ENCODE peak calls at places on chromosomes 5 and 9, in six cellular contexts. J is K562, N is A549, W is sigmoid colon, D is ovary, K is H1. A is an unnamed sample.

GRCh38 chr5:36885566-36886485 is 9.3 kb downstream of the NIPBL start:
- DNase-seq in J (no peak), N (no peak), W (peak), D (no peak), K (no peak), A (no peak)

GRCh38 chr9:36191290-36191645 is 547 bp downstream of the CLTA start:
- DNase-seq in J (no peak), N (no peak), W (peak), D (peak), K (no peak), A (peak)

GRCh38 chr9:111683351-111683750 is 21.9 kb downstream of the GNG10 start:
- DNase-seq in J (no peak), N (no peak), W (no peak), D (no peak), K (no peak), A (no peak)

GRCh38 chr5:6745706-6746217 is 32.5 kb downstream of the TENT4A start:
- DNase-seq in J (peak), N (peak), W (peak), D (peak), K (no peak), A (peak)

GRCh38 chr9:125091121-125091520 is 52.2 kb downstream of the SCAI start:
- DNase-seq in J (no peak), N (no peak), W (no peak), D (no peak), K (no peak), A (no peak)

GRCh38 chr9:134171316-134172197 is 7.2 kb upstream of the RNU6ATAC start:
- DNase-seq in J (no peak), N (no peak), W (peak), D (peak), K (no peak), A (peak)

GRCh38 chr9:121658166-121658565 is 6.7 kb downstream of the DAB2IP start:
- DNase-seq in J (no peak), N (no peak), W (no peak), D (no peak), K (no peak), A (no peak)

GRCh38 chr5:133907075-133907474 is 61.4 kb downstream of the C5orf15 start:
- DNase-seq in J (no peak), N (no peak), W (peak), D (no peak), K (no peak), A (no peak)

GRCh38 chr9:38026021-38026809 is 42.8 kb downstream of the SHB start:
- DNase-seq in J (peak), N (peak), W (peak), D (peak), K (no peak), A (no peak)

GRCh38 chr9:89786650-89787049 is 181.8 kb downstream of the GADD45G start:
- DNase-seq in J (no peak), N (no peak), W (no peak), D (no peak), K (no peak), A (peak)

GRCh38 chr9:68507796-68508145 is 32.9 kb downstream of the TMEM252 start:
- DNase-seq in J (no peak), N (no peak), W (no peak), D (no peak), K (no peak), A (no peak)

GRCh38 chr5:154276932-154277331 is 86.4 kb downstream of the GALNT10 start:
- DNase-seq in J (peak), N (no peak), W (peak), D (peak), K (no peak), A (peak)

GRCh38 chr5:148730955-148731898 is 76.9 kb upstream of the HTR4 start:
- DNase-seq in J (peak), N (peak), W (peak), D (peak), K (peak), A (peak)

GRCh38 chr9:109903515-109904138 is 123.6 kb downstream of the PALM2AKAP2 start:
- DNase-seq in J (peak), N (peak), W (peak), D (peak), K (peak), A (no peak)

DNA sequence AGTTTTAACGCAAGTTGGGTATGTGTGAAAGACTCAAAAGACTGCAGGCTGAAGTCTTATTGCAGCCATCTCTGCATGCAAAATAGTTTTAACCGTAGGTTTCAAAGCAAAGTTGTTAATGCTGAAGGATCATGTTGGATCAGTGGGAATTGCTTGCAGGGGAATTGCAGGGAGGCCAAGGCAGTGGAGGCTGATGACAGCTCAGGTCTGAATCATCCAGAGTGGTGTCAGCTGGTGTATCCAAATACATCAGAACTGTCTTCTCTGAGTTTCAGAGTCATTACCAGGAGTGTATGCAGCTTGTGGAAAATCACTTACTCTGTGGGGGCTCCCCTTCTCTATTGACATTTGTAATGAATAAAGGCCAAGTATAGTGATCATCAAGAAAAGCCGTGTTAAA is 435.7 kb downstream of the SH3GL2 start:
- DNase-seq in J (no peak), N (no peak), W (no peak), D (no peak), K (no peak), A (no peak)
- TF ChIP-seq EP300 in J (no peak), N (no peak), W (no peak), D (no peak), K (no peak), A (no peak)

GRCh38 chr5:69374911-69375446 is 5.4 kb downstream of the RAD17 start:
- DNase-seq in J (no peak), N (no peak), W (no peak), D (no peak), K (no peak), A (no peak)
- H3K4me3 ChIP-seq in J (no peak), N (no peak), W (no peak), D (no peak), K (no peak), A (no peak)

DNA sequence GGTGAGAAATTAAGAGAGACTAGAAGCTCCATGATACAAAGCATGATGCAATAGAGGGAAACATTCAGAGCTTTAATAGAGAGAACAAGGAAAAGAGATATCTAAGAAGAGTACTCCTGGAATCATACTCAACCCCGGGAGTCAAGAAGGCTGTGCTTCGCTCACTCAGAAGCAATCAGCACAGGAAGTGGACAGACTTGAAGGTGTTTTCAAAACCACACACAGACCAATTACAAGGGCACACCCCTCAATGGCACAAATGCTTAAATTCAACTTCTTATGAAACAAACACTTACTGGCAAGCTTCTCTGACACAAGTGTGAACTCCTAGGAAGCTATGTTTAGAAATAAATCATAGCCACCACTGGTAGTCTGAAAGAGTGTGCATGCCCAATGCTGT is 462.3 kb downstream of the GABRG2 start:
- DNase-seq in J (no peak), N (no peak), W (no peak), D (no peak), K (no peak), A (no peak)
- TF ChIP-seq EP300 in J (no peak), N (no peak), W (no peak), D (no peak), K (no peak), A (no peak)

DNA sequence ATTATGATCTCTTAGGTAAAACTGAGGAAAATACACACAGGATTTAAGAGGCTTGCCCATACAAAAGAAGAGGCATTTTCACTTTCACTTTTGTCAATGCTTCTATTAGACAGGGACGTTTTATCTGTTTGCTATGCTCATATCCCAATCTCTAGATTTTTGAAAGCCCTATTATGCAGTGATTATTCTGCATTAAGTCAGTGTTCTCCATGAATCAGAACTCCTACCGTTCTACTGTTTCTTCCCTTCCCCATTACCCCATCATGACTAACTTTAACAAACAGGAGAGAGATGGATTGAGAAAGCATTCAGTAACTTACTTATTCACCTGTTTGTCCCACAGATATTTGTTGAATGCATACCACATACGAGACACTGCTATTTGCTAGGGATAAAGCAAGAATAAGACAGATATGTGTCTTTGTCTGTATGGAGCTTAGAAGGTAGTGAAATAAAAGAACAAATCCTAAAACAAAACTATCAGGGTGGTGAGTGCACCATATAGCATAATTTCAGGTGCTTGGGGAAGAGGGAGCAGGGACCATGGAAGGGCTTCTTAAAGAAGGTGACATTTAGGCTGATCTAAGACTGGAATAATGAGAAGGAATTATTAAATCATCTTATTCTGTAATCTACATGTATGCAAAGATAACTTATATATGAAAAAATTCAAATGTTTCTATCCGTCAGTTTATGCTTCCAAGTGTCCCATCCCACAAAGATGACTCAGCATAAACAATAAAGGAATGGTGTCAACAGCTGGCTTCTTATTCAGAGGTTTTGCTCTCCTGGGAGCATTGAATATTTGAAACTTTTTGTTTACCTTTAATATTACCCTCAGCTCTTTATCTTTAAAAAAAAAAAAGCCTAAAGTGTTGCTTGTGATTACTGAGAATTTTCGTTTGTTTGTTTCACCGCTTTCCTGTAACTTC is 328.1 kb downstream of the HINT1 start:
- DNase-seq in J (no peak), N (no peak), W (no peak), D (no peak), K (no peak), A (no peak)
- H3K4me3 ChIP-seq in J (no peak), N (peak), W (peak), D (peak), K (no peak), A (peak)

DNA sequence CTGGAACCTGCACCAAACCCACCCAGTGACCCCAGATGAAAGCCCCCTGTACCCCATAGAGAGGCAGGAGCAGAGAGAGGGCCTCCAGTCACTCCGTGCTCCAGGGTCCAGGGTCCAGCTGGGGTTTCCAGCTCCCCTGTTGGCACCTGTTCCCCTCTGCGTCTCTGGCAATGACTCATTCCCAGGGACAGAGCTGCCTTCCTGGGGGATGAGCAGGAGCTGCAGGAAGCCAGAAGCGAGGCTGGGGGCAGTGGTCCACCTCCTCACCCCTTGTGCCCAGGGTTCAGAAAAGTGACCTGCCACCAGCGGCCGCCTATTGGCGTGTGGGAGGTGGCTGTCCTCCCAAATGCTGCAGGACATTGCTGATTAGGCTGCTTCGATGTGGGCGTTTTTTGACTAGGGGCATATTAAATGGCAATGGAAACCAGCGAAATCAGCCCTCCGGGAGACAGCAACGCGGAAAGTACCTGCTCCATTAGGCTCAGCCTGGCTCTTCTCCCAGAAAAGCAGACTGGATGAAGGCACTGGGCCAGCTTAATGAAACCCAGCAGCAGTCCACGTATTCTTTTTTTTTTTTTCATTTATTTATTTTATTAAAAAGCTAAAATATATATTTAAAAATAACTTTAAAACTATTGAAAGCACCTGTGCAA is 97.4 kb downstream of the DAP start:
- DNase-seq in J (no peak), N (peak), W (peak), D (no peak), K (no peak), A (peak)
- TF ChIP-seq EP300 in J (no peak), N (no peak), W (no peak), D (no peak), K (no peak), A (no peak)